ENCODE peak calls at places on chromosomes 5 and 9, in four cellular contexts. One of them, this sample, is unnamed.

GRCh38 chr5:27437594-27438200 is 399.3 kb upstream of the CDH9 start:
- DNase-seq in H1: no peak
- DNase-seq in K562: no peak
- DNase-seq in GM12878: no peak
- DNase-seq in this sample: no peak

GRCh38 chr9:105311317-105311716 is 66.9 kb downstream of the SLC44A1 start:
- DNase-seq in H1: no peak
- DNase-seq in K562: no peak
- DNase-seq in GM12878: no peak
- DNase-seq in this sample: no peak

GRCh38 chr9:132998861-132999635 is 20.6 kb downstream of the GFI1B start:
- DNase-seq in GM12878: no peak
- DNase-seq in H1: no peak
- DNase-seq in K562: peak; percentile 80
- DNase-seq in this sample: no peak

GRCh38 chr5:126837907-126838539 is 61.1 kb downstream of the LMNB1 start:
- DNase-seq in GM12878: no peak
- DNase-seq in H1: no peak
- DNase-seq in K562: no peak
- DNase-seq in this sample: no peak

GRCh38 chr5:148482196-148482595 is 98.4 kb downstream of the FBXO38 start:
- DNase-seq in GM12878: no peak
- DNase-seq in K562: no peak
- DNase-seq in H1: no peak
- DNase-seq in this sample: no peak

GRCh38 chr9:3240651-3241268 is 285.0 kb downstream of the RFX3 start:
- DNase-seq in H1: peak; percentile 49
- DNase-seq in GM12878: peak; percentile 35
- DNase-seq in K562: peak; percentile 19
- DNase-seq in this sample: peak; percentile 21

GRCh38 chr5:14577964-14578363 is 3.6 kb upstream of the OTULINL start:
- DNase-seq in GM12878: no peak
- DNase-seq in H1: no peak
- DNase-seq in K562: no peak
- DNase-seq in this sample: no peak

GRCh38 chr9:89888677-89889076 is 283.9 kb downstream of the GADD45G start:
- DNase-seq in H1: no peak
- DNase-seq in K562: no peak
- DNase-seq in GM12878: no peak
- DNase-seq in this sample: no peak

GRCh38 chr5:29498412-29498811 is 1695.1 kb upstream of the CDH6 start:
- DNase-seq in H1: no peak
- DNase-seq in GM12878: no peak
- DNase-seq in K562: no peak
- DNase-seq in this sample: no peak

GRCh38 chr9:114088571-114089170 is 10.4 kb downstream of the KIF12 start:
- DNase-seq in H1: no peak
- DNase-seq in GM12878: no peak
- DNase-seq in K562: no peak
- DNase-seq in this sample: no peak
- H3K27me3 ChIP-seq in H1: no peaks in the 10 kb centered on the region
- H3K27me3 ChIP-seq in GM12878: peaks cover 5% of the 10 kb centered on the region
- H3K27me3 ChIP-seq in K562: peaks cover 4% of the 10 kb centered on the region
- H3K27me3 ChIP-seq in this sample: no peaks in the 10 kb centered on the region

GRCh38 chr9:109115931-109116541 is 3.7 kb downstream of the TMEM245 start:
- DNase-seq in H1: no peak
- DNase-seq in GM12878: no peak
- DNase-seq in K562: no peak
- DNase-seq in this sample: no peak

GRCh38 chr9:109118802-109119438 is 827 bp downstream of the TMEM245 start:
- DNase-seq in GM12878: no peak
- DNase-seq in H1: no peak
- DNase-seq in K562: peak; percentile 22
- DNase-seq in this sample: peak; percentile 19

GRCh38 chr9:109119439-109120203 is at the start of gene TMEM245:
- DNase-seq in H1: peak; percentile 97
- DNase-seq in K562: peak; percentile 90
- DNase-seq in GM12878: peak; percentile 92
- DNase-seq in this sample: peak; percentile 96

GRCh38 chr9:109120204-109120789 is 550 bp upstream of the TMEM245 start:
- DNase-seq in K562: no peak
- DNase-seq in GM12878: no peak
- DNase-seq in H1: no peak
- DNase-seq in this sample: no peak

DNA sequence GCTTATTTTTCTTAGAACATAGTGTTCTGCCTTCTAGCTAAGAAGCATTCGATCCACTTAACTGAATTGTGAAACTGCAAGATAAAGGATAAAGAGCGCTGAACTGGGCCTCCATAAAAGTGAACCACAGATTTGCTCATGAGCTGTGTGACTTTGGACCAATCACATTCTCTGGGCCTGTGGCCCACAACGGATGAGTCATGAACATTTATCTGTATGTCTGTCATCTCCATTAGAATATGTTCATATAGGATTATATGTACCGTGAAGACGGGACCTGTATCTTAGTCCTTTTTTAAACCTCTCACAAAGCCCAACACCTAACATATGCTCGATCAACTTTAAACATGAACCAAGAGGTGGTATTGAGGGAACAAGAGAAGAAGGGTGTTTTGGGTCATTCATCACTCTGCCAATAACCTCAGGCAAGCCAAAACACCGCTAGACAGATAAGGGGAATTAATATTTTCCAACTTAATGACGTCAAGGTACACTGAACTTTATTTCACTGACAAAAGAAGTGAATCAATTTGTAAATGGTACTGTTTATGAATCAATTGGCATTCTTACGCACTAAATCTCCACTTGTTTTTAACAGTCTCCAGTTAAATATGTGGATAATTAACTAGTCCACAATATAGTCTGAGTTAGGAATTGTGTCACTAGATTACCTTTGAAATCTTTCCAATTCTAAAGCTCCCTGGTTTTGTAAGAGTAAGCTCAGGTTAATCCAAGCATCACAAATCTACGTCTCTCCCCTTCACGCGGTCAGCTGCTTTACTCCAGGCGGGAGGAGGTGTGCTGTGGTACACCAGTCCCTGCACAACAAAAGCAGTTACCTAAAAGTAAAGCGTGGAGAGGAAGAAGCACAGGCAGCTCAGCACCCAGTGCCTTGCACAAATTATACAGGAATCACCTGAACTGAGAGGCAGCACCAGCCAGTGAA is 1.6 kb downstream of the TMEM245 start:
- DNase-seq in GM12878: no peak
- DNase-seq in K562: peak; percentile 89
- DNase-seq in H1: no peak
- DNase-seq in this sample: no peak
- TF ChIP-seq GABPA in GM12878: no peak
- TF ChIP-seq GABPA in K562: no peak
- TF ChIP-seq GABPA in H1: no peak
- TF ChIP-seq GABPA in this sample: no peak

DNA sequence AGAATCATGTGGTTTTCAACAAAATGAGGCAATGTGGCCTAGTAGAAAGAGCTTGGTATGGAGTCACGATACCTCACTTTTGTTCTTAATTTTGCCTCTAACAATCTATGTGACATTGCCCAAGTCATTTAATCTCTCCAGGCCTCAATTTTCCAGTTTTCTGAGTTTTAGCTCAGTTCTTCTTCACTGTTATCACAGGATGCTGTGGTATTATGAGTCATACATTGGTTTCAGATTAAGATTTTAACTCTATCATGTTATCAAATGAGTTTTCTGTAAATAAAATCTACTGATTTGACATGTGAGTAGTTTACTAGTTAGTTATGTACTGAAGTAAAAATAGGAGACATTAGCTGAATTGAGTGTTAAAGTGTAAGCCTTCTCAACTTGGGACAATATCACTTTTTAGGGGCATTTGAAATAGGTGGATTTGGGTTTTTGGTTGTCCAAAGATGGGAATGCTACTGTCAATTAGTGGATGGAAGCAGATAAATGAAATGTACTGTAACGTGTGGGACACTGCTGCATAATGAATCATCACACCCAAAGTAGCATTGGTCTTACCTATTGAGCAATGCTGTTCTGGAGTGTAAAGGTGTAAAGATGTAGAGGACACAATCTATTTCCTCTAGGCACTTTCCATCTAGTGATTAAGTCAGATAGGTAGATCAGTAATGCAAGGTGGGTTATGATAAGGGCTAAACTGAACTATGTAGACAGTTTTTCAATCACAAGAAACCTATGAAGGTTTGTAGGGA is 73.3 kb downstream of the NNT start:
- DNase-seq in GM12878: no peak
- DNase-seq in K562: no peak
- DNase-seq in H1: no peak
- DNase-seq in this sample: no peak
- H3K27me3 ChIP-seq in GM12878: no peaks in the 10 kb centered on the region
- H3K27me3 ChIP-seq in K562: no peaks in the 10 kb centered on the region
- H3K27me3 ChIP-seq in H1: no peaks in the 10 kb centered on the region
- H3K27me3 ChIP-seq in this sample: no peaks in the 10 kb centered on the region

DNA sequence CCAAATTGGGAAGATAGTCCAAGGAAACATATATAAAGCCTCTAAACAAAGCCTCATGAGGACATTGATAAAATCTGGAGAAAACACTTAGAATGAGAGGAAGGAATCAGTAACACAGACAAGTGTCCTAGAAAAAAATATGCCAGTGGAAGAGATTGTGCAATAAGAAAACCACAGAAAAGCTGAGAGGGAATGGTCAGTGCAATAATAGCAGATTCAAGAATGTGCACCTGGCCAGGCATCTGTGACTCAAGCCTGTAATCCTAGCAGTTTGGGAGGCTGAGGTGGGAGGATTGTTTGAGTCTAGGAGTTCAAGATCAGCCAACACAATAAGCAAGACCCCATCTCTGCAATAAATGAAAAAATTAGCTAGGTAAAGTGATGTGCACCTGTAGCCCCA is 691.2 kb upstream of the CDH6 start:
- DNase-seq in K562: no peak
- DNase-seq in GM12878: no peak
- DNase-seq in H1: no peak
- DNase-seq in this sample: no peak
- TF ChIP-seq GABPA in K562: no peak
- TF ChIP-seq GABPA in GM12878: no peak
- TF ChIP-seq GABPA in H1: no peak
- TF ChIP-seq GABPA in this sample: no peak

DNA sequence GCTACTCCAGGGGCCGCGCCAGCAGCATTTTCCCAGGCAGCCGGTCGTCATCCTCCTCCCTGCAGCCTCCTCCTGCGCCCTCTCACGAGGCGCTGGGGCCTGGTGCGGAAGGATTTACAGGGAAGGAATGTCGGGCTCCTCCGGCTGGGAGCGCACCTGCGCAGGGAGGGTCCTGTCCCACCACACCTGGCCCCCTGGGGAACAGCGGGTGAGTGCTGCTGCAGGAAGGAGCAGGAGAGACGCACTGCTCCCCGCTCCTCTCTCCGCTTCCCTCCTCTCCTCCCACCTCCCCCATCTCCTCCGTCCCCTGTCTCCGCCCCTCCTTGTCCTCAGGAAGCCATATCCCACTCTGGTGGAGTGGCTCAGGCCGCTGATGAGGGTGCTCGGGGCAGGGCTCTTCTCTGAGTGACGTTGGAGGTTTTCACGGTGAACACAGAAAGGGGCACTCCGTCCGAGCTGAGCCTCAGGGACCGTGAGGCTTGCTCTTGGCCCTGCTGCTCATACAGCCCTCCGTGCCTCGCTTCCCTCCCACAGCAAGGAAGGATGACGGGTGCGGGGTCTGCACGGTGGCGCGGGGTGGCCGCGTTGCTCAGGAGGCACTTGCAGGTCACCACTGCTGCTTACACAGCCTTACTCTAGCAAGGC is 31.3 kb downstream of the IRX4 start:
- DNase-seq in H1: no peak
- DNase-seq in K562: no peak
- DNase-seq in GM12878: no peak
- DNase-seq in this sample: no peak
- H3K27me3 ChIP-seq in H1: peaks cover 85% of the 10 kb centered on the region
- H3K27me3 ChIP-seq in K562: peaks cover 55% of the 10 kb centered on the region
- H3K27me3 ChIP-seq in GM12878: no peaks in the 10 kb centered on the region
- H3K27me3 ChIP-seq in this sample: peaks cover 20% of the 10 kb centered on the region

GRCh38 chr5:24135536-24135935 is 509.2 kb downstream of the CDH10 start:
- DNase-seq in H1: no peak
- DNase-seq in GM12878: no peak
- DNase-seq in K562: no peak
- DNase-seq in this sample: no peak

GRCh38 chr5:24142346-24142745 is 502.4 kb downstream of the CDH10 start:
- DNase-seq in H1: no peak
- DNase-seq in K562: no peak
- DNase-seq in GM12878: no peak
- DNase-seq in this sample: no peak

GRCh38 chr5:24145806-24146205 is 499.0 kb downstream of the CDH10 start:
- DNase-seq in GM12878: no peak
- DNase-seq in K562: no peak
- DNase-seq in H1: no peak
- DNase-seq in this sample: no peak

DNA sequence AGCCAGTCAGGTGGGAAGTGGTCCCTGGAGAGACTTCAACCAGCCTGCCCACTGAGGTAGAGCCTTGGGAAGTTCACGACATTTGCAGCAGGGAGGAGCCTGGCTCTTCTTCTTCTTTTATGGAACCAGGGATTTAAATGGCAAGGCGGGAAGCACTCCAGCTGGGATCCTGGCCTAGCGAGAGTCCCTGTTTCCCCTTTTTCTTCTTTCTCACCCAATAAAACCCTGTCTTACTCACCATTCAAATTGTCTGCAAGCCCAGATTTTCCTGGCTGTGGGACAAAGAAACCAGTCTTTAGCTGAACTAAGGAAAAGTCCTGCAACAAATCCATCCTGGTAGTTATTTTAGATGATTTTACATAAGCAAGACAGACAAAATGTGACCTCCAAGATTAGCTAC is 503.7 kb downstream of the CDH10 start:
- DNase-seq in H1: no peak
- DNase-seq in K562: no peak
- DNase-seq in GM12878: no peak
- DNase-seq in this sample: no peak
- TF ChIP-seq GABPA in H1: no peak
- TF ChIP-seq GABPA in K562: no peak
- TF ChIP-seq GABPA in GM12878: no peak
- TF ChIP-seq GABPA in this sample: no peak

GRCh38 chr9:134286513-134287245 is 39.6 kb upstream of the RXRA start:
- DNase-seq in K562: no peak
- DNase-seq in GM12878: no peak
- DNase-seq in H1: no peak
- DNase-seq in this sample: no peak

GRCh38 chr9:134284273-134284672 is 42.0 kb upstream of the RXRA start:
- DNase-seq in H1: no peak
- DNase-seq in GM12878: no peak
- DNase-seq in K562: no peak
- DNase-seq in this sample: no peak

GRCh38 chr9:134284741-134285140 is 41.5 kb upstream of the RXRA start:
- DNase-seq in GM12878: no peak
- DNase-seq in K562: no peak
- DNase-seq in H1: no peak
- DNase-seq in this sample: no peak

GRCh38 chr9:134283692-134284265 is 42.5 kb upstream of the RXRA start:
- DNase-seq in GM12878: no peak
- DNase-seq in H1: no peak
- DNase-seq in K562: no peak
- DNase-seq in this sample: no peak

GRCh38 chr9:134285215-134285845 is 40.9 kb upstream of the RXRA start:
- DNase-seq in GM12878: no peak
- DNase-seq in K562: no peak
- DNase-seq in H1: no peak
- DNase-seq in this sample: no peak
- H3K27me3 ChIP-seq in GM12878: no peaks in the 10 kb centered on the region
- H3K27me3 ChIP-seq in K562: peaks cover 32% of the 10 kb centered on the region
- H3K27me3 ChIP-seq in H1: no peaks in the 10 kb centered on the region
- H3K27me3 ChIP-seq in this sample: no peaks in the 10 kb centered on the region